ENCODE peak calls at places on chromosome 13, in nine cellular contexts. O, U, Z, A, E, H, F, P and K are unnamed samples.

GRCh38 chr13:55160911-55161310 is 1979.8 kb upstream of the PRR20A start:
- DNase-seq in O (no peak), U (no peak), Z (no peak), A (no peak), E (no peak), H (no peak), F (no peak), P (no peak), K (no peak)

GRCh38 chr13:97134364-97135095 is 87.6 kb upstream of the MBNL2 start:
- DNase-seq in O (peak), U (no peak), Z (no peak), A (no peak), E (no peak), H (no peak), F (no peak), P (no peak), K (no peak)

GRCh38 chr13:40553356-40553755 is 113.1 kb downstream of the FOXO1 start:
- DNase-seq in O (no peak), U (no peak), Z (no peak), A (no peak), E (no peak), H (no peak), F (no peak), P (no peak), K (no peak)

GRCh38 chr13:31207630-31208549 is 8.1 kb downstream of the B3GLCT start:
- DNase-seq in O (peak), U (no peak), Z (peak), A (no peak), E (no peak), H (no peak), F (no peak), P (no peak), K (no peak)

GRCh38 chr13:46168341-46168740 is 13.6 kb downstream of the LCP1 start:
- DNase-seq in O (peak), U (no peak), Z (no peak), A (peak), E (no peak), H (no peak), F (no peak), P (no peak), K (no peak)

GRCh38 chr13:85755123-85755522 is 44.1 kb downstream of the SLITRK6 start:
- DNase-seq in O (no peak), U (no peak), Z (no peak), A (no peak), E (no peak), H (no peak), F (no peak), P (no peak), K (no peak)

GRCh38 chr13:112722433-112723250 is 32.8 kb downstream of the ATP11A start:
- DNase-seq in O (peak), U (no peak), Z (no peak), A (no peak), E (peak), H (no peak), F (no peak), P (peak), K (no peak)

GRCh38 chr13:77386046-77386445 is 59.2 kb upstream of the MYCBP2 start:
- DNase-seq in O (peak), U (no peak), Z (no peak), A (no peak), E (no peak), H (no peak), F (no peak), P (no peak), K (no peak)

GRCh38 chr13:71863249-71863648 is 3.8 kb downstream of the DACH1 start:
- DNase-seq in O (no peak), U (no peak), Z (no peak), A (no peak), E (no peak), H (no peak), F (no peak), P (no peak), K (no peak)

GRCh38 chr13:72728290-72728605 is 525 bp downstream of the BORA start:
- DNase-seq in O (peak), U (no peak), Z (no peak), A (no peak), E (no peak), H (no peak), F (no peak), P (no peak), K (no peak)